ENCODE peak calls at places on chromosomes 4 and X, in seven cellular contexts. M is T-helper 9 cell, B is NCI-H1417, L is neural progenitor cell, T is NCI-H1436, K is COR-L47, U is H9. E is an unnamed sample.

GRCh38 chr4:22179124-22179874 is 230.7 kb upstream of the KCNIP4 start:
- DNase-seq in L (no peak), B (no peak), U (no peak), M (no peak), T (no peak), K (no peak), E (no peak)

GRCh38 chr4:40212674-40213504 is 16.1 kb downstream of the RHOH start:
- DNase-seq in L (no peak), K (no peak), U (no peak), T (no peak), B (no peak), M (no peak), E (no peak)

GRCh38 chr4:185134176-185134869 is 8.7 kb upstream of the SLC25A4 start:
- DNase-seq in K (peak), M (no peak), T (peak), L (peak), U (no peak), B (peak), E (no peak)

GRCh38 chrX:119763175-119763574 is 4.8 kb downstream of the SOWAHD start:
- DNase-seq in M (no peak), T (no peak), B (no peak), K (no peak), L (peak), U (no peak), E (no peak)

GRCh38 chr4:46946914-46947313 is 37.9 kb upstream of the COX7B2 start:
- DNase-seq in K (no peak), M (no peak), U (no peak), B (no peak), L (no peak), T (no peak), E (no peak)

GRCh38 chr4:55363618-55364420 is 17.8 kb downstream of the SRD5A3 start:
- DNase-seq in U (no peak), L (peak), B (no peak), T (no peak), K (no peak), M (no peak), E (no peak)

GRCh38 chrX:54447461-54447860 is 7.3 kb downstream of the TSR2 start:
- DNase-seq in L (peak), B (no peak), K (no peak), M (no peak), T (peak), U (peak), E (peak)

GRCh38 chrX:43969504-43970501 is 3.4 kb downstream of the NDP start:
- DNase-seq in K (no peak), M (no peak), T (no peak), L (peak), U (no peak), B (no peak), E (peak)

GRCh38 chrX:40415675-40416074 is 165.1 kb upstream of the ATP6AP2 start:
- DNase-seq in K (peak), U (no peak), L (no peak), T (no peak), B (no peak), M (no peak), E (no peak)

GRCh38 chr4:33160126-33160525 is 2440.0 kb downstream of the PCDH7 start:
- DNase-seq in M (no peak), K (peak), L (peak), B (peak), U (no peak), T (no peak), E (peak)

GRCh38 chrX:125436855-125437254 is 117.2 kb downstream of the TEX13C start:
- DNase-seq in U (no peak), B (peak), T (peak), M (no peak), K (peak), L (peak), E (peak)

GRCh38 chr4:48943387-48943786 is 36.8 kb upstream of the OCIAD2 start:
- DNase-seq in K (peak), U (peak), T (no peak), L (no peak), B (no peak), M (no peak), E (peak)

GRCh38 chr4:165953181-165953580 is 80.1 kb downstream of the TLL1 start:
- DNase-seq in T (no peak), K (peak), U (no peak), L (no peak), B (no peak), M (no peak), E (no peak)

GRCh38 chr4:24857996-24858395 is 54.8 kb downstream of the CCDC149 start:
- DNase-seq in U (no peak), B (no peak), K (no peak), T (no peak), M (no peak), L (no peak), E (no peak)

GRCh38 chr4:148447672-148448071 is 5.5 kb upstream of the NR3C2 start:
- DNase-seq in M (peak), U (no peak), K (no peak), T (no peak), L (peak), B (no peak), E (no peak)